ENCODE peak calls at places on chromosome 20, in nine cellular contexts. E, B, Z, R, Y, K, A, U and M are unnamed samples.
A peak's percentile ranks its signal among the peaks of the same experiment; 100 is the strongest.

GRCh38 chr20:5073154-5074049 is 46.4 kb downstream of the PCNA start:
- DNase-seq in R (peak; percentile 55), U (peak; percentile 46), Z (no peak), K (peak; percentile 40), Y (peak; percentile 78), A (no peak), B (peak; percentile 80), E (peak; percentile 91), M (no peak)

GRCh38 chr20:46683068-46683477 is 6.2 kb downstream of the TP53RK start:
- DNase-seq in U (no peak), R (no peak), Y (no peak), K (no peak), E (no peak), Z (no peak), B (no peak), A (no peak), M (no peak)

GRCh38 chr20:18533491-18533890 is 25.8 kb downstream of the SEC23B start:
- DNase-seq in Y (no peak), E (no peak), Z (no peak), K (no peak), A (no peak), U (no peak), R (no peak), B (no peak), M (no peak)

GRCh38 chr20:6277661-6278060 is 154.8 kb upstream of the FERMT1 start:
- DNase-seq in A (no peak), K (no peak), Z (no peak), E (no peak), R (no peak), Y (no peak), U (no peak), B (no peak), M (no peak)

GRCh38 chr20:39795401-39796272 is 833.5 kb downstream of the DHX35 start:
- DNase-seq in B (no peak), K (no peak), Z (no peak), A (no peak), R (no peak), E (no peak), Y (no peak), U (no peak), M (no peak)

GRCh38 chr20:58308290-58308679 is 1.2 kb upstream of the RAB22A start:
- DNase-seq in Y (no peak), Z (no peak), E (no peak), R (no peak), A (no peak), U (no peak), K (no peak), B (no peak), M (no peak)

GRCh38 chr20:31516651-31517050 is 2.4 kb downstream of the HM13 start:
- DNase-seq in R (no peak), K (peak; percentile 49), Z (no peak), Y (no peak), E (no peak), B (no peak), U (no peak), A (no peak), M (no peak)

GRCh38 chr20:58584881-58585752 is 66.0 kb upstream of the STX16 start:
- DNase-seq in Z (no peak), B (no peak), K (no peak), A (no peak), U (no peak), E (no peak), R (no peak), Y (no peak), M (no peak)

GRCh38 chr20:4855555-4855954 is 133.8 kb downstream of the PRND start:
- DNase-seq in Z (no peak), Y (no peak), K (no peak), E (no peak), B (no peak), R (no peak), U (no peak), A (no peak), M (no peak)

GRCh38 chr20:33733654-33734576 is 2.1 kb downstream of the ZNF341 start:
- DNase-seq in R (peak; percentile 60), B (peak; percentile 76), Z (no peak), Y (peak; percentile 97), K (no peak), U (peak; percentile 14), A (no peak), E (peak; percentile 63), M (no peak)

GRCh38 chr20:24507182-24507853 is 37.9 kb downstream of the SYNDIG1 start:
- DNase-seq in K (no peak), U (no peak), Z (no peak), A (no peak), Y (no peak), B (no peak), R (no peak), E (no peak), M (no peak)

GRCh38 chr20:3572151-3572550 is 91.0 kb downstream of the GFRA4 start:
- DNase-seq in E (no peak), A (no peak), Z (no peak), U (no peak), K (no peak), B (peak; percentile 30), Y (no peak), R (no peak), M (no peak)

GRCh38 chr20:14919473-14920157 is 582.2 kb upstream of the FLRT3 start:
- DNase-seq in E (peak; percentile 60), B (no peak), A (no peak), U (no peak), R (no peak), K (no peak), Y (peak; percentile 29), Z (no peak), M (no peak)

GRCh38 chr20:61535956-61536355 is 283.9 kb downstream of the CDH4 start:
- DNase-seq in K (no peak), B (no peak), E (no peak), U (no peak), A (no peak), Z (no peak), R (no peak), Y (no peak), M (no peak)

GRCh38 chr20:53001502-53002301 is 29.5 kb downstream of the TSHZ2 start:
- DNase-seq in Y (no peak), B (no peak), U (no peak), R (no peak), A (no peak), K (peak; percentile 6), E (no peak), Z (no peak), M (no peak)